ENCODE peak calls at places on chromosomes 16 and 17, in four cellular contexts. B, V, U and C are unnamed samples.

GRCh38 chr16:84153660-84154214 is 8.6 kb downstream of the DNAAF1 start:
- DNase-seq in V (no peak), B (peak; percentile 32), U (no peak), C (no peak)

GRCh38 chr16:2614761-2615191 is 67.5 kb upstream of the KCTD5 start:
- DNase-seq in B (no peak), U (no peak), V (no peak), C (no peak)

GRCh38 chr17:70767102-70767701 is 597.9 kb downstream of the KCNJ2 start:
- DNase-seq in U (peak; percentile 74), V (peak; percentile 12), B (peak; percentile 60), C (no peak)

GRCh38 chr16:68264128-68265077 is at the start of gene SLC7A6:
- DNase-seq in V (peak; percentile 63), U (peak; percentile 75), B (peak; percentile 85), C (peak; percentile 42)

GRCh38 chr16:9408297-9408696 is 316.9 kb downstream of the HAPSTR1 start:
- DNase-seq in V (no peak), B (no peak), U (no peak), C (no peak)

GRCh38 chr17:5595831-5596230 is 11.5 kb upstream of the NLRP1 start:
- DNase-seq in V (no peak), B (no peak), U (no peak), C (no peak)

GRCh38 chr17:28925912-28926365 is 23.1 kb upstream of the DHRS13 start:
- DNase-seq in U (peak; percentile 73), V (peak; percentile 66), B (peak; percentile 91), C (no peak)

GRCh38 chr16:3059041-3059722 is 6.3 kb upstream of the IL32 start:
- DNase-seq in B (peak; percentile 87), V (peak; percentile 88), U (peak; percentile 92), C (peak; percentile 77)

GRCh38 chr16:16163109-16163508 is 60.2 kb downstream of the ABCC6 start:
- DNase-seq in U (no peak), V (no peak), B (no peak), C (no peak)

GRCh38 chr16:83742076-83742475 is 65.7 kb upstream of the HSBP1 start:
- DNase-seq in U (peak; percentile 1), V (no peak), B (no peak), C (no peak)

GRCh38 chr16:50011707-50012106 is 13.3 kb upstream of the CNEP1R1 start:
- DNase-seq in B (no peak), U (peak; percentile 26), V (no peak), C (no peak)

GRCh38 chr16:73047536-73048291 is at the start of gene ZFHX3:
- DNase-seq in V (peak; percentile 63), B (peak; percentile 67), U (peak; percentile 71), C (peak; percentile 67)

GRCh38 chr17:15271731-15272130 is 6.6 kb upstream of the PMP22 start:
- DNase-seq in V (no peak), U (no peak), B (no peak), C (no peak)

GRCh38 chr17:82848022-82848592 is 8.3 kb upstream of the ZNF750 start:
- DNase-seq in U (no peak), B (peak; percentile 13), V (peak; percentile 94), C (peak; percentile 63)

GRCh38 chr17:8118769-8119574 is 658 bp upstream of the ALOXE3 start:
- DNase-seq in V (peak; percentile 75), U (peak; percentile 87), B (peak; percentile 89), C (peak; percentile 90)

GRCh38 chr17:2122641-2123302 is 67.9 kb downstream of the HIC1 start:
- DNase-seq in U (peak; percentile 91), V (no peak), B (no peak), C (peak; percentile 62)

GRCh38 chr17:75720656-75721462 is at the start of gene ITGB4:
- DNase-seq in V (peak; percentile 92), U (no peak), B (peak; percentile 25), C (peak; percentile 89)

GRCh38 chr16:56861092-56861610 is 3.9 kb upstream of the SLC12A3 start:
- DNase-seq in V (no peak), B (no peak), U (peak; percentile 23), C (no peak)

GRCh38 chr17:45310380-45311324 is 6.2 kb downstream of the MAP3K14 start:
- DNase-seq in U (peak; percentile 66), V (peak; percentile 97), B (no peak), C (no peak)

GRCh38 chr17:7912927-7913524 is 3.1 kb downstream of the RNF227 start:
- DNase-seq in B (peak; percentile 89), U (peak; percentile 88), V (peak; percentile 79), C (no peak)

GRCh38 chr16:64615647-64616280 is 506.1 kb downstream of the CDH11 start:
- DNase-seq in V (no peak), U (peak; percentile 5), B (no peak), C (no peak)

GRCh38 chr17:75899353-75899752 is 2.6 kb upstream of the TRIM65 start:
- DNase-seq in B (no peak), V (no peak), U (no peak), C (no peak)

GRCh38 chr16:15618392-15618791 is 24.6 kb downstream of the MARF1 start:
- DNase-seq in V (no peak), B (peak; percentile 47), U (peak; percentile 82), C (no peak)

GRCh38 chr17:50129946-50130777 is at the start of gene SAMD14:
- DNase-seq in B (peak; percentile 48), U (no peak), V (no peak), C (no peak)

GRCh38 chr17:65173951-65174683 is 36.9 kb downstream of the RGS9 start:
- DNase-seq in U (no peak), V (no peak), B (no peak), C (no peak)

GRCh38 chr17:17994271-17994670 is 21.6 kb downstream of the DRC3 start:
- DNase-seq in B (peak; percentile 62), V (no peak), U (peak; percentile 34), C (no peak)

GRCh38 chr16:30923554-30924085 is at the start of gene FBXL19:
- DNase-seq in B (no peak), V (no peak), U (no peak), C (no peak)

GRCh38 chr17:49676276-49676868 is 1.5 kb downstream of the SPOP start:
- DNase-seq in B (peak; percentile 63), U (peak; percentile 62), V (peak; percentile 37), C (no peak)

GRCh38 chr16:56911771-56912541 is 20.0 kb upstream of the HERPUD1 start:
- DNase-seq in B (peak; percentile 49), U (peak; percentile 86), V (no peak), C (no peak)

GRCh38 chr16:85522517-85522841 is 90.6 kb upstream of the GSE1 start:
- DNase-seq in U (no peak), B (no peak), V (no peak), C (no peak)

GRCh38 chr17:75105269-75106080 is 4.3 kb upstream of the ARMC7 start:
- DNase-seq in B (peak; percentile 69), U (peak; percentile 54), V (peak; percentile 79), C (no peak)

GRCh38 chr16:52555572-52555971 is 8.6 kb upstream of the TOX3 start:
- DNase-seq in V (no peak), B (no peak), U (no peak), C (no peak)

GRCh38 chr17:10652984-10653680 is 4.0 kb downstream of the MYH3 start:
- DNase-seq in V (no peak), B (no peak), U (peak; percentile 12), C (no peak)

GRCh38 chr16:72172105-72173034 is at the start of gene PMFBP1:
- DNase-seq in B (peak; percentile 89), U (peak; percentile 87), V (peak; percentile 80), C (no peak)

GRCh38 chr17:56074366-56074765 is 78.9 kb upstream of the ANKFN1 start:
- DNase-seq in U (no peak), V (no peak), B (no peak), C (no peak)

GRCh38 chr17:63698381-63698885 is 1.5 kb downstream of the LIMD2 start:
- DNase-seq in B (no peak), U (no peak), V (no peak), C (no peak)

GRCh38 chr16:4388275-4389021 is 16.8 kb downstream of the VASN start:
- DNase-seq in V (no peak), U (peak; percentile 48), B (peak; percentile 56), C (no peak)